ENCODE peak calls at places on chromosomes 13 and 19, in six cellular contexts. Q is A549, K is K562, V is upper lobe of left lung, R is GM12878, G is HepG2. Y is an unnamed sample.

GRCh38 chr19:14248578-14249011 is 42.6 kb upstream of the ADGRL1 start:
- ATAC-seq in Q (peak; percentile 69), K (peak; percentile 66), V (no peak), R (peak; percentile 78), G (no peak), Y (peak; percentile 63)

GRCh38 chr13:99765869-99766268 is 205.7 kb downstream of the ZIC5 start:
- ATAC-seq in Q (no peak), K (no peak), V (no peak), R (no peak), G (no peak), Y (no peak)

GRCh38 chr19:13165091-13165997 is 15.1 kb downstream of the IER2 start:
- ATAC-seq in Q (no peak), K (no peak), V (no peak), R (no peak), G (no peak), Y (no peak)

GRCh38 chr19:18612051-18612771 is 459 bp upstream of the TMEM59L start:
- ATAC-seq in Q (peak; percentile 23), K (no peak), V (no peak), R (no peak), G (no peak), Y (no peak)

GRCh38 chr13:42574011-42574410 is at the start of gene TNFSF11:
- ATAC-seq in Q (no peak), K (no peak), V (no peak), R (peak; percentile 51), G (no peak), Y (no peak)

GRCh38 chr13:74715718-74716117 is 581.5 kb upstream of the KLF12 start:
- ATAC-seq in Q (no peak), K (no peak), V (no peak), R (no peak), G (no peak), Y (no peak)

GRCh38 chr13:80265348-80265747 is 75.6 kb downstream of the SPRY2 start:
- ATAC-seq in Q (no peak), K (no peak), V (no peak), R (peak; percentile 71), G (no peak), Y (no peak)

GRCh38 chr19:15248648-15249559 is 16.7 kb upstream of the EPHX3 start:
- ATAC-seq in Q (peak; percentile 76), K (no peak), V (peak; percentile 63), R (no peak), G (peak; percentile 16), Y (peak; percentile 71)

GRCh38 chr19:33906578-33907335 is 110.1 kb downstream of the KCTD15 start:
- ATAC-seq in Q (peak; percentile 30), K (no peak), V (peak; percentile 49), R (no peak), G (peak; percentile 43), Y (peak; percentile 12)

GRCh38 chr13:61833228-61833627 is 417.6 kb upstream of the PCDH20 start:
- ATAC-seq in Q (no peak), K (no peak), V (no peak), R (no peak), G (no peak), Y (no peak)

GRCh38 chr13:81138353-81138995 is 797.5 kb upstream of the SPRY2 start:
- ATAC-seq in Q (no peak), K (no peak), V (no peak), R (peak; percentile 17), G (no peak), Y (no peak)

GRCh38 chr19:9966448-9966847 is 30.1 kb upstream of the OLFM2 start:
- ATAC-seq in Q (no peak), K (no peak), V (no peak), R (no peak), G (no peak), Y (no peak)

GRCh38 chr13:98528663-98529064 is 48.2 kb downstream of the STK24 start:
- ATAC-seq in Q (no peak), K (no peak), V (no peak), R (peak; percentile 23), G (no peak), Y (no peak)

GRCh38 chr19:42191855-42192254 is 25.6 kb downstream of the DEDD2 start:
- ATAC-seq in Q (peak; percentile 74), K (no peak), V (peak; percentile 70), R (no peak), G (no peak), Y (no peak)

GRCh38 chr13:77737583-77738200 is 40.2 kb downstream of the SLAIN1 start:
- ATAC-seq in Q (no peak), K (no peak), V (no peak), R (peak; percentile 77), G (no peak), Y (no peak)

GRCh38 chr13:114015608-114016295 is 41.9 kb upstream of the C13orf46 start:
- ATAC-seq in Q (no peak), K (no peak), V (peak; percentile 69), R (no peak), G (peak; percentile 16), Y (peak; percentile 83)

GRCh38 chr19:510606-511100 is 3.4 kb downstream of the TPGS1 start:
- ATAC-seq in Q (peak; percentile 14), K (peak; percentile 70), V (peak; percentile 67), R (peak; percentile 66), G (peak; percentile 50), Y (peak; percentile 6)

GRCh38 chr19:54572696-54573311 is 786 bp upstream of the LILRA2 start:
- ATAC-seq in Q (no peak), K (peak; percentile 92), V (peak; percentile 44), R (peak; percentile 26), G (no peak), Y (peak; percentile 54)

GRCh38 chr19:16023558-16023915 is 52.8 kb upstream of the TPM4 start:
- ATAC-seq in Q (no peak), K (no peak), V (no peak), R (no peak), G (no peak), Y (no peak)

GRCh38 chr13:49858183-49858856 is 65.8 kb upstream of the KPNA3 start:
- ATAC-seq in Q (peak; percentile 99), K (no peak), V (peak; percentile 90), R (no peak), G (peak; percentile 97), Y (peak; percentile 92)

GRCh38 chr19:45103625-45104319 is 10.8 kb downstream of the PPP1R37 start:
- ATAC-seq in Q (no peak), K (no peak), V (no peak), R (peak; percentile 59), G (peak; percentile 82), Y (no peak)

GRCh38 chr19:18322318-18322758 is 538 bp downstream of the LSM4 start:
- ATAC-seq in Q (peak; percentile 64), K (peak; percentile 78), V (no peak), R (peak; percentile 63), G (peak; percentile 49), Y (no peak)

GRCh38 chr13:50720856-50721663 is 122.4 kb downstream of the DLEU7 start:
- ATAC-seq in Q (no peak), K (no peak), V (no peak), R (no peak), G (no peak), Y (no peak)

GRCh38 chr13:33730147-33730546 is 87.8 kb upstream of the RFC3 start:
- ATAC-seq in Q (no peak), K (no peak), V (peak; percentile 85), R (peak; percentile 63), G (no peak), Y (peak; percentile 47)

GRCh38 chr13:26457212-26457611 is 100.3 kb upstream of the WASF3 start:
- ATAC-seq in Q (no peak), K (no peak), V (no peak), R (no peak), G (no peak), Y (peak; percentile 25)

GRCh38 chr13:44188257-44188656 is 185.4 kb upstream of the SERP2 start:
- ATAC-seq in Q (peak; percentile 56), K (no peak), V (no peak), R (no peak), G (no peak), Y (no peak)

GRCh38 chr13:73952683-73953082 is 181.5 kb downstream of the KLF12 start:
- ATAC-seq in Q (no peak), K (no peak), V (no peak), R (no peak), G (no peak), Y (no peak)

GRCh38 chr13:47499358-47500150 is 501.5 kb downstream of the SUCLA2 start:
- ATAC-seq in Q (no peak), K (no peak), V (no peak), R (no peak), G (no peak), Y (peak; percentile 53)

GRCh38 chr13:34748561-34748960 is 193.5 kb upstream of the NBEA start:
- ATAC-seq in Q (no peak), K (no peak), V (peak; percentile 73), R (peak; percentile 17), G (no peak), Y (no peak)

GRCh38 chr19:55419624-55420236 is 12.1 kb upstream of the UBE2S start:
- ATAC-seq in Q (peak; percentile 28), K (no peak), V (no peak), R (no peak), G (no peak), Y (no peak)

GRCh38 chr19:45215391-45216191 is 29.6 kb downstream of the EXOC3L2 start:
- ATAC-seq in Q (no peak), K (no peak), V (no peak), R (no peak), G (peak; percentile 36), Y (peak; percentile 20)

DNA sequence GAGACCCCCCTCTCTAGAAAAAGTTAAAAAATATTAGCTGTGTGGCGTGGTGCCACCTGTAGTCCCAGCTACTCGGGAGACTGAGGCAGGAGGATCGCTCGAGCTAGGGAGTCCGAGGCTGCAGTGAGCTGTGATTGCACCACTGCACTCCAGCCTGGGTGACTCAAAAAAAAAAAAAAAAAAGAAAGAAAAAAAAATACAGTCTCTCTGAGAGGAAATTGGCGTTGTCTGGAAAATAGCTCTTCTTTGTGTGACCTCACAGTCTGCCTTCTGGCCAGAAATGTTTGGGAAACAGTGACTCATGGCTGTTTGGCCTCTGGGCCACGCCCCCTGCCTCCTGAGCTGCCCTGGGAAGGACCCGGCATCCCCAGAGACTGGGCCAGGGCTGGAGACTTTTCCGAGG is 10.7 kb downstream of the MARCHF2 start:
- ATAC-seq in Q (peak; percentile 99), K (peak; percentile 98), V (peak; percentile 92), R (no peak), G (peak; percentile 83), Y (peak; percentile 99)
- TF ChIP-seq EP300 in Q (no peak), K (no peak), V (no peak), R (no peak), G (no peak), Y (no peak)

GRCh38 chr13:45356966-45357689 is 16.1 kb upstream of the TPT1 start:
- ATAC-seq in Q (no peak), K (no peak), V (no peak), R (peak; percentile 27), G (no peak), Y (no peak)
- H3K4me3 ChIP-seq in Q (no peak overlapping the region), K (no peak overlapping the region), V (no peak overlapping the region), R (no peak overlapping the region), G (no peak overlapping the region), Y (no peak overlapping the region)

GRCh38 chr13:91270031-91270430 is 77.5 kb upstream of the MIR17HG start:
- ATAC-seq in Q (no peak), K (no peak), V (no peak), R (no peak), G (no peak), Y (no peak)
- H3K4me1 ChIP-seq in Q (no peaks in the 10 kb centered on the region), K (no peaks in the 10 kb centered on the region), V (no peaks in the 10 kb centered on the region), R (no peaks in the 10 kb centered on the region), G (no peaks in the 10 kb centered on the region), Y (no peaks in the 10 kb centered on the region)

GRCh38 chr13:110055089-110055488 is 251.9 kb downstream of the COL4A1 start:
- ATAC-seq in Q (no peak), K (no peak), V (no peak), R (peak; percentile 99), G (no peak), Y (no peak)
- TF ChIP-seq EP300 in Q (no peak), K (no peak), V (no peak), R (no peak), G (no peak), Y (no peak)

GRCh38 chr19:38654478-38655079 is 7.1 kb downstream of the ACTN4 start:
- ATAC-seq in Q (no peak), K (no peak), V (no peak), R (no peak), G (no peak), Y (no peak)
- H3K4me3 ChIP-seq in Q (peak overlapping the region; percentile 3), K (no peak overlapping the region), V (no peak overlapping the region), R (peak overlapping the region; percentile 15), G (no peak overlapping the region), Y (no peak overlapping the region)